ENCODE peak calls at places on chromosomes 2 and 18, in four cellular contexts. B is neuronal stem cell, N is IMR-90, S is endothelial cell of umbilical vein. C is an unnamed sample.

GRCh38 chr18:3041857-3042256 is 28.9 kb upstream of the LPIN2 start:
- DNase-seq in B (no peak), N (no peak), S (no peak), C (no peak)

GRCh38 chr2:132503621-132504200 is 87.1 kb downstream of the GPR39 start:
- DNase-seq in N (peak), S (no peak), B (no peak), C (peak)

GRCh38 chr2:64018715-64019082 is 529 bp downstream of the VPS54 start:
- DNase-seq in N (no peak), B (peak), S (no peak), C (peak)

GRCh38 chr2:77508511-77508910 is 13.7 kb downstream of the LRRTM4 start:
- DNase-seq in S (no peak), N (no peak), B (no peak), C (no peak)

GRCh38 chr2:226701052-226701451 is 98.6 kb downstream of the IRS1 start:
- DNase-seq in N (peak), B (no peak), S (no peak), C (peak)

GRCh38 chr2:42844366-42844765 is 52.0 kb upstream of the HAAO start:
- DNase-seq in N (no peak), B (no peak), S (no peak), C (no peak)

GRCh38 chr2:11344956-11345671 is 678 bp upstream of the ROCK2 start:
- DNase-seq in N (peak), S (peak), B (peak), C (peak)

GRCh38 chr2:30193104-30193681 is 38.1 kb upstream of the LBH start:
- DNase-seq in N (peak), B (no peak), S (no peak), C (no peak)

GRCh38 chr18:36454848-36455458 is 157.4 kb downstream of the FHOD3 start:
- DNase-seq in S (no peak), B (no peak), N (no peak), C (no peak)

GRCh38 chr2:237790353-237790752 is 8.2 kb upstream of the RBM44 start:
- DNase-seq in B (no peak), N (peak), S (peak), C (peak)

GRCh38 chr2:126886201-126886905 is 12.3 kb upstream of the TEX51 start:
- DNase-seq in B (peak), S (peak), N (peak), C (peak)

GRCh38 chr2:152623076-152623740 is 94.1 kb downstream of the PRPF40A start:
- DNase-seq in B (no peak), S (no peak), N (no peak), C (no peak)

GRCh38 chr2:108922141-108922915 is 66.7 kb downstream of the EDAR start:
- DNase-seq in S (no peak), N (peak), B (no peak), C (peak)

GRCh38 chr18:50748243-50749229 is 71.3 kb downstream of the MRO start:
- DNase-seq in S (no peak), N (no peak), B (peak), C (no peak)

GRCh38 chr18:50749421-50749820 is 70.4 kb downstream of the MRO start:
- DNase-seq in B (no peak), N (no peak), S (no peak), C (no peak)

GRCh38 chr18:50745946-50746345 is 73.9 kb downstream of the MRO start:
- DNase-seq in N (no peak), S (no peak), B (no peak), C (no peak)

GRCh38 chr18:50749945-50750344 is 69.9 kb downstream of the MRO start:
- DNase-seq in S (no peak), B (no peak), N (no peak), C (no peak)

GRCh38 chr18:50747849-50748242 is 72.0 kb downstream of the MRO start:
- DNase-seq in S (no peak), N (no peak), B (no peak), C (no peak)
- H3K4me3 ChIP-seq in S (no peak), N (no peak), B (peak), C (no peak)

DNA sequence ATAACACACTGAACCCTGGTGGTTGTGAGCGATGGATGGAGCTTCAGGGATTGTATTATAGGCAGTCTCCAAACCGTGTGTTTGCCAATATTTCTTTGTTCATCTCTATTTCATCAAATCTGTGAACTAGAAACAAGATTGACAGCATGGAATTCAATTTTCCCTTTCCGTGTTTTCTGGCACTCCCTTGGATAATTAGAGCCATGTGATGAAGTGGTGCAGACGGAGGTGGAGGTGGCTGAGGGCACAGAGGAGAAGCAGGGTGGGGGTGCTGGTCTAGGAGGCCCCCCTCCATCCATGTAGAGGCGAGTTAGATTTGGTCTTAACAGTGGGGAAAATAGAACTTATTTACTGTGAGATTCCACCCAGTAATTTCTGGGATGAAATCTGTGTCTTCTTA is 240.9 kb downstream of the PTPRM start:
- DNase-seq in B (no peak), N (no peak), S (no peak), C (no peak)
- H3K9ac ChIP-seq in B (no peak), N (no peak), S (no peak), C (no peak)

DNA sequence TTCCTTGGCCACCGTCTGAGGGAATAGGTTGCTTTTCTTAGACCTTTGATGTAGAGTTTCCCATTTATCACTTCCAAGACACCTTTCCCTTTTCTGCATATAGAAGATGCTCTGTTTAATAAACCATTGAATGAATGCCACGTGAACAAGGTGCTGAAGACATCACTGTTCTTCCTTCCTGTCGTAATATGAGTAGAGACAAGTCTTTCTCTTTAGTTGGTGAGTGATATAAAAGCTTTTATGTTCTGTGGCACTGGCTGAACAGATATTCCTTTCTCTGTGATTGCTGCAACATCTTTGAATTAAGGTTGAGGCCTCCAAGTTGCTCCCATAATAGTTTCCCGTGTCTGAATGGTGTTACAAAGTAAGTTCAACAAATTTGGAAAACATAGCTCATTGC is 38.7 kb downstream of the TTC39C start:
- DNase-seq in N (no peak), B (no peak), S (no peak), C (no peak)
- H3K4me3 ChIP-seq in N (no peak), B (no peak), S (no peak), C (no peak)

DNA sequence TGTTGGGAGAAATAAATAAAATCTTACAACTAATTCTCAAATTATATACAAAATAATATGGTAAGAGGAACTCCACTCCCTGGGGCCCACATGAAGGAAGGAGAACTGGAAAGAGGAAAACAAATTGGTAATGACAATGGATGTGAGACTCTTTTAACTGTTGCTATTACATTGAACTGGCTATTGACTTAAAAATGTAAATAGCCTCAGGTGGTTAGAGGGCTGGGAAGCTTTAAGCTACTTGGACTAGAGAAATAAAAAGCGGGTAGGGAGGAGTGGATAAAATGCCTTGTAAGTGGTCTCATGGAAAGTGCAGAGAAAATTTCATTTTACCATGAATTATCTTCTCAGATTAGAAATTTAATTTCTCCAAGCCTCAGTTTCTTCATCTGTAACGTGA is 64.1 kb downstream of the KCNJ3 start:
- DNase-seq in S (no peak), B (no peak), N (no peak), C (no peak)
- H3K9ac ChIP-seq in S (no peak), B (no peak), N (no peak), C (no peak)

DNA sequence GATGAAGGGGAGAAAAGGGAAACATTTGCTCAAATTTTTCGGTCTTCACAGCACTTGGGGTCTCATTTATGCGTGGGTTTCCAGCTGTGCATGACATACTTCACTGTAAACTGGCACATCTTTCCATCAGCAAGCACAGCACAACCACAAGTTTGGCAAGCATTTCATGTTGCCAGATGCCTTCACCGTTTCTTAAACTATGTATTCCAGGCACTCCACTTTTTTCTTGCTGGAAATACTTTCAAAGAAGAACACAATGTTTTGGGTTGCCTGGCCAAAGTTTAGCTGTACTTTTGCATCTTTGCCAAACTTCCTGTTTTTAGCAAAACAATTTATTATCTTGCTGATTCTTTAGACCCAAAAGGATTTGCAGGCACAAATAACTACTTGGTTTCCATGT is 194.6 kb upstream of the MEIS1 start:
- DNase-seq in B (no peak), N (no peak), S (no peak), C (peak)
- H3K4me3 ChIP-seq in B (no peak), N (no peak), S (no peak), C (peak)

GRCh38 chr2:223386984-223387383 is 215.2 kb downstream of the SCG2 start:
- DNase-seq in N (no peak), B (no peak), S (no peak), C (no peak)
- H3K9ac ChIP-seq in N (no peak), B (no peak), S (no peak), C (no peak)

GRCh38 chr2:172106128-172106961 is 3.6 kb upstream of the DLX2 start:
- DNase-seq in N (peak), S (peak), B (peak), C (peak)
- H3K4me3 ChIP-seq in N (peak), S (peak), B (peak), C (peak)

GRCh38 chr2:121283670-121284245 is 1.2 kb downstream of the TFCP2L1 start:
- DNase-seq in B (no peak), S (no peak), N (no peak), C (peak)
- H3K9ac ChIP-seq in B (no peak), S (no peak), N (no peak), C (no peak)

DNA sequence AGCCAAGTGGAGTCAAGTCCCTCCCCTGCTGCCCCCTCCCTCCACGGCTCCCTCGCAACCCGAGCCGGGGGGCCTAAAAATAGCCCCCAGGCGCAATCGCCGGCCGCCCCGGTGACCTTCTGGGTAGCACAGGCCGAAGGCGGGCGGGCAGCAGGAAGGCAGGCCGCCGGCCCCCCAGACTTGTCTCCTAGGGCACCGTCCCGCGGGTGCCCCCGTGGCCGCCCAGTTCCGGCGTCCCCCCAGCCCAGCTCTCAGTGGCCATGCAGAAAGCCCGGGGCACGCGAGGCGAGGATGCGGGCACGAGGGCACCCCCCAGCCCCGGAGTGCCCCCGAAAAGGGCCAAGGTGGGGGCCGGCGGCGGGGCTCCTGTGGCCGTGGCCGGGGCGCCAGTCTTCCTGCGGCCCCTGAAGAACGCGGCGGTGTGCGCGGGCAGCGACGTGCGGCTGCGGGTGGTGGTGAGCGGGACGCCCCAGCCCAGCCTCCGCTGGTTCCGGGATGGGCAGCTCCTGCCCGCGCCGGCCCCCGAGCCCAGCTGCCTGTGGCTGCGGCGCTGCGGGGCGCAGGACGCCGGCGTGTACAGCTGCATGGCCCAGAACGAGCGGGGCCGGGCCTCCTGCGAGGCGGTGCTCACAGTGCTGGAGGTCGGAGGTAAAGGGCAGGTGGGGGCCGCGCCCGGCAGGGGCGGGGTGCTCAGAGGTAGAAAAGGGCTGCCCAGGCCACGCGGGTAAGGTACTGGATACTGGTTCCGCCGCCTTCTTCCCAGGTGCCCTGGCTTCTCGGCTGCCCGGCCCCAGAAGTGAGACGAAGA is at the start of gene SPEG:
- DNase-seq in N (no peak), S (no peak), B (no peak), C (no peak)
- H3K4me3 ChIP-seq in N (no peak), S (no peak), B (no peak), C (no peak)